ENCODE peak calls at places on chromosomes 7 and 10, in seven cellular contexts. H is GM12864, X is posterior cingulate gyrus, W is adrenal gland, I is occipital lobe, T is WTC11, B is RWPE1. Y is an unnamed sample.

GRCh38 chr10:75062191-75062849 is 49.1 kb upstream of the SAMD8 start:
- DNase-seq in H (no peak), X (no peak), W (peak), I (no peak), T (no peak), B (no peak), Y (no peak)

GRCh38 chr7:125347264-125347663 is 417.6 kb upstream of the POT1 start:
- DNase-seq in H (no peak), X (no peak), W (no peak), I (no peak), T (no peak), B (no peak), Y (no peak)

GRCh38 chr7:114930829-114931655 is 9.1 kb downstream of the MDFIC start:
- DNase-seq in H (no peak), X (no peak), W (no peak), I (no peak), T (no peak), B (no peak), Y (no peak)

GRCh38 chr10:123741146-123741545 is 75.0 kb downstream of the GPR26 start:
- DNase-seq in H (no peak), X (no peak), W (peak), I (no peak), T (no peak), B (no peak), Y (no peak)

GRCh38 chr10:97874332-97874731 is 24.7 kb downstream of the GOLGA7B start:
- DNase-seq in H (no peak), X (no peak), W (no peak), I (no peak), T (no peak), B (no peak), Y (no peak)

GRCh38 chr7:13778967-13779366 is 210.5 kb downstream of the ETV1 start:
- DNase-seq in H (no peak), X (peak), W (no peak), I (no peak), T (no peak), B (peak), Y (no peak)

GRCh38 chr7:155405399-155406318 is 52.3 kb upstream of the EN2 start:
- DNase-seq in H (no peak), X (no peak), W (no peak), I (no peak), T (peak), B (no peak), Y (peak)

GRCh38 chr10:59580257-59580863 is 129.3 kb downstream of the SLC16A9 start:
- DNase-seq in H (no peak), X (no peak), W (no peak), I (no peak), T (no peak), B (peak), Y (no peak)

GRCh38 chr7:500521-501420 is 18.9 kb downstream of the PDGFA start:
- DNase-seq in H (no peak), X (peak), W (no peak), I (no peak), T (no peak), B (no peak), Y (no peak)

GRCh38 chr10:114665873-114666272 is 7.8 kb upstream of the ABLIM1 start:
- DNase-seq in H (no peak), X (no peak), W (no peak), I (no peak), T (no peak), B (no peak), Y (no peak)

GRCh38 chr10:28254290-28254985 is 48.4 kb downstream of the MPP7 start:
- DNase-seq in H (no peak), X (no peak), W (peak), I (no peak), T (no peak), B (peak), Y (no peak)

GRCh38 chr7:138359891-138360582 is 100.0 kb upstream of the TRIM24 start:
- DNase-seq in H (no peak), X (no peak), W (no peak), I (no peak), T (no peak), B (no peak), Y (no peak)

GRCh38 chr7:87129836-87130235 is 22.4 kb upstream of the DMTF1 start:
- DNase-seq in H (peak), X (no peak), W (no peak), I (no peak), T (no peak), B (no peak), Y (no peak)

GRCh38 chr10:113273877-113274829 is 278.7 kb upstream of the HABP2 start:
- DNase-seq in H (no peak), X (no peak), W (no peak), I (no peak), T (no peak), B (no peak), Y (no peak)

GRCh38 chr7:22202141-22202540 is 154.8 kb downstream of the RAPGEF5 start:
- DNase-seq in H (no peak), X (no peak), W (peak), I (no peak), T (no peak), B (no peak), Y (no peak)

Y was measured in frontal cortex.